ENCODE peak calls at places on chromosomes 1 and 21, in nine cellular contexts. B, T, L, C, X, A, W, O and V are unnamed samples.

GRCh38 chr1:198199105-198199504 is 42.3 kb downstream of the NEK7 start:
- DNase-seq in B (no peak), T (no peak), L (no peak), C (no peak), X (no peak), A (no peak), W (no peak), O (no peak), V (no peak)

GRCh38 chr1:218591966-218592365 is 246.8 kb downstream of the TGFB2 start:
- DNase-seq in B (no peak), T (no peak), L (no peak), C (no peak), X (no peak), A (no peak), W (no peak), O (no peak), V (no peak)

GRCh38 chr1:172609528-172609927 is 49.4 kb upstream of the FASLG start:
- DNase-seq in B (peak; percentile 27), T (no peak), L (no peak), C (no peak), X (no peak), A (peak; percentile 46), W (no peak), O (peak; percentile 46), V (no peak)

GRCh38 chr1:65512967-65513777 is 92.7 kb downstream of the LEPR start:
- DNase-seq in B (peak; percentile 42), T (no peak), L (no peak), C (no peak), X (no peak), A (peak; percentile 19), W (no peak), O (no peak), V (no peak)

GRCh38 chr21:45418301-45419071 is 13.5 kb downstream of the COL18A1 start:
- DNase-seq in B (no peak), T (no peak), L (no peak), C (no peak), X (no peak), A (no peak), W (no peak), O (no peak), V (no peak)

GRCh38 chr21:42269382-42269781 is 45.8 kb downstream of the TFF3 start:
- DNase-seq in B (no peak), T (no peak), L (no peak), C (no peak), X (no peak), A (no peak), W (no peak), O (no peak), V (no peak)

GRCh38 chr1:35884934-35885333 is 1.9 kb downstream of the AGO1 start:
- DNase-seq in B (no peak), T (no peak), L (no peak), C (no peak), X (no peak), A (no peak), W (no peak), O (no peak), V (no peak)

GRCh38 chr1:20724364-20725188 is 6.8 kb upstream of the KIF17 start:
- DNase-seq in B (no peak), T (no peak), L (no peak), C (no peak), X (no peak), A (no peak), W (no peak), O (no peak), V (no peak)

GRCh38 chr21:35619184-35619583 is 441.1 kb downstream of the SETD4 start:
- DNase-seq in B (peak; percentile 86), T (no peak), L (peak; percentile 45), C (peak; percentile 44), X (no peak), A (peak; percentile 83), W (no peak), O (peak; percentile 4), V (no peak)

GRCh38 chr21:27233514-27233913 is 266.6 kb upstream of the ADAMTS5 start:
- DNase-seq in B (no peak), T (no peak), L (no peak), C (no peak), X (no peak), A (no peak), W (no peak), O (no peak), V (no peak)

GRCh38 chr1:231020139-231020601 is 19.9 kb downstream of the FAM89A start:
- DNase-seq in B (peak; percentile 92), T (no peak), L (no peak), C (no peak), X (no peak), A (peak; percentile 36), W (no peak), O (peak; percentile 13), V (no peak)

GRCh38 chr1:226176870-226177269 is 9.7 kb downstream of the ACBD3 start:
- DNase-seq in B (no peak), T (no peak), L (no peak), C (no peak), X (no peak), A (no peak), W (no peak), O (no peak), V (no peak)

GRCh38 chr1:42089246-42089645 is 64.0 kb upstream of the GUCA2B start:
- DNase-seq in B (no peak), T (no peak), L (no peak), C (no peak), X (no peak), A (no peak), W (no peak), O (no peak), V (no peak)